ENCODE peak calls at places on chromosomes 16 and 17, in four cellular contexts. One of them, this sample, is unnamed.

GRCh38 chr17:1488826-1489275 is 3.6 kb downstream of the MYO1C start:
- DNase-seq in HCT116: no peak
- DNase-seq in GM23248: no peak
- DNase-seq in PC-3: no peak
- DNase-seq in this sample: no peak

GRCh38 chr17:73841431-73842060 is 197.3 kb upstream of the SDK2 start:
- DNase-seq in HCT116: no peak
- DNase-seq in GM23248: peak; percentile 32
- DNase-seq in PC-3: peak; percentile 47
- DNase-seq in this sample: peak; percentile 17

GRCh38 chr16:4682616-4683254 is 10.6 kb upstream of the NUDT16L1 start:
- DNase-seq in HCT116: no peak
- DNase-seq in GM23248: peak; percentile 30
- DNase-seq in PC-3: peak; percentile 54
- DNase-seq in this sample: no peak

GRCh38 chr16:89466920-89467319 is 23.4 kb downstream of the ANKRD11 start:
- DNase-seq in HCT116: no peak
- DNase-seq in GM23248: no peak
- DNase-seq in PC-3: no peak
- DNase-seq in this sample: no peak

GRCh38 chr17:7613769-7614421 is 802 bp downstream of the FXR2 start:
- DNase-seq in HCT116: no peak
- DNase-seq in GM23248: peak; percentile 68
- DNase-seq in PC-3: peak; percentile 36
- DNase-seq in this sample: no peak

GRCh38 chr16:87138316-87138715 is 178.9 kb downstream of the C16orf95 start:
- DNase-seq in HCT116: no peak
- DNase-seq in GM23248: no peak
- DNase-seq in PC-3: no peak
- DNase-seq in this sample: no peak

GRCh38 chr17:68910256-68910705 is 44.9 kb downstream of the ABCA8 start:
- DNase-seq in HCT116: no peak
- DNase-seq in GM23248: peak; percentile 12
- DNase-seq in PC-3: no peak
- DNase-seq in this sample: no peak

GRCh38 chr17:41835800-41836549 is at the start of gene NT5C3B:
- DNase-seq in HCT116: peak; percentile 7
- DNase-seq in GM23248: peak; percentile 68
- DNase-seq in PC-3: peak; percentile 55
- DNase-seq in this sample: peak; percentile 80

GRCh38 chr17:45427181-45427835 is 5.4 kb downstream of the ARHGAP27 start:
- DNase-seq in HCT116: no peak
- DNase-seq in GM23248: no peak
- DNase-seq in PC-3: no peak
- DNase-seq in this sample: peak; percentile 4
- TF ChIP-seq EZH2phosphoT487 in HCT116: no peak
- TF ChIP-seq EZH2phosphoT487 in GM23248: no peak
- TF ChIP-seq EZH2phosphoT487 in PC-3: no peak
- TF ChIP-seq EZH2phosphoT487 in this sample: no peak

GRCh38 chr17:64780096-64781012 is 118.2 kb upstream of the SMURF2 start:
- DNase-seq in HCT116: peak; percentile 84
- DNase-seq in GM23248: peak; percentile 51
- DNase-seq in PC-3: peak; percentile 70
- DNase-seq in this sample: peak; percentile 83
- H2AFZ ChIP-seq in HCT116: peak overlapping the region; percentile 55
- H2AFZ ChIP-seq in GM23248: no peak overlapping the region
- H2AFZ ChIP-seq in PC-3: peak overlapping the region; percentile 54
- H2AFZ ChIP-seq in this sample: peak overlapping the region; percentile 28

GRCh38 chr16:55265926-55266325 is 58.1 kb upstream of the IRX6 start:
- DNase-seq in HCT116: no peak
- DNase-seq in GM23248: no peak
- DNase-seq in PC-3: no peak
- DNase-seq in this sample: no peak

GRCh38 chr16:55261301-55261700 is 62.7 kb upstream of the IRX6 start:
- DNase-seq in HCT116: no peak
- DNase-seq in GM23248: no peak
- DNase-seq in PC-3: no peak
- DNase-seq in this sample: no peak

GRCh38 chr16:55263271-55264250 is 60.4 kb upstream of the IRX6 start:
- DNase-seq in HCT116: no peak
- DNase-seq in GM23248: no peak
- DNase-seq in PC-3: no peak
- DNase-seq in this sample: no peak

GRCh38 chr16:55264949-55265348 is 59.1 kb upstream of the IRX6 start:
- DNase-seq in HCT116: no peak
- DNase-seq in GM23248: no peak
- DNase-seq in PC-3: no peak
- DNase-seq in this sample: no peak
- TF ChIP-seq EZH2phosphoT487 in HCT116: no peak
- TF ChIP-seq EZH2phosphoT487 in GM23248: no peak
- TF ChIP-seq EZH2phosphoT487 in PC-3: no peak
- TF ChIP-seq EZH2phosphoT487 in this sample: no peak

DNA sequence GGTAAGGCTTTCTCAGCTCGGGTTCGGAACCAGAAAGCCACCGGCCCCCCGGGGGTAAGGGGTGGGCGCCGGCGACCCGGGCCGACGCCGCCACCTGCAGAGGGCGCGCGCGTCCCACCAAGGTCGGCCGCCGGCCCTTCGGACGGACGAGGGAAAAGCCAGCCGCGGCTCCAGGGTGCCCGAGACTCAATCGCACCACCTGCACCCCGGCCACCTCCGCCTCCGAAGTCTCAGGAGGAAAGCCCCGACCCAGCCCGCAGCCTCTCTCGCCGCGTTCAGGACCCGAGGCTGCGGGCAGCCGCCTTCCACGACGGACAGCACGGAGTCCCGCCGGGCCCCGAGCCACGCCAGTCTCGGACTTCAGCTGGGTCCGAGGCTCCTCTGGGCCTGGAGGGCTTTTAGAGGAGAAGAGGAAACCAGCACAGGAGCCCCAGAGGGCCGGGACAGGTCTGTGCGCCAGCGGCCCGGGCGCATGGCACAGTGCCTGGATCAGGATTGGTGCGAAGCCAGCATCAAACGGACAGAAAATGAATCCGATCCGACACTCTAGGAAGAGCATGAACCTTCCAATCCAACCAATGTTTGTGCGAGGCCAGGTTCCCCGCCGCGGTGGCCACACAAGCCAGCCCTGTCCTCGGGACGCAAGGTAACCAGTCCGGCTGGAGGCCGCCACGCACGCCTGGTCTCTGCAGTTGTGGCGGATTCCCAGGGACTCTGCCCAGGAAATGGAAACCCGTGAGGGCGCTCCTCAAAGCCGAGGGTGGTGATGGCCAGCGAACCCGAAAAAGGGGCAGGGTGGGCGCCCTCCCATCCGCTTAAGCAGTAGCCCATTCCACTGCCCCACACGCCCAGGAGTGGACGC is 6.7 kb downstream of the CBX8 start:
- DNase-seq in HCT116: no peak
- DNase-seq in GM23248: peak; percentile 64
- DNase-seq in PC-3: peak; percentile 65
- DNase-seq in this sample: peak; percentile 79
- H2AFZ ChIP-seq in HCT116: no peak overlapping the region
- H2AFZ ChIP-seq in GM23248: peak overlapping the region; percentile 46
- H2AFZ ChIP-seq in PC-3: peak overlapping the region; percentile 92
- H2AFZ ChIP-seq in this sample: peak overlapping the region; percentile 60

DNA sequence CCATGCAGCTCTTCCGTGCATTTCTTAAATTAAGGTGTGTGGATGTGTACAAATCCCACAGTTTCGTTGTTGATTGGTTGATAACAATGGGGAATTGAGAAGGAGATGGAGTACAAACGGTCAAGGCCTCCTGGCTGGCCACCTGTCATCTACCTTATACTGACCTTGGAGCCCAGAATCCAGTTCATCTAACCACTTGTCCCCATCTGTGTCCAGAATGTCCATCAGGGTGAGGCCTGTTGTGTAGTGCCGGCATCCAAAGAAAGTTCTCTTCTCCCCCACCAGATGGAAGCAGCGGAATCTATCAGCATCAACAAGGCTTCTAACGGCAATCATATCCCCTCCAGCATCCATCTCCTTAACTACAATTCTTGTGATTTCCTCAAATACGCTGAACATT is 1.5 kb downstream of the GSDMB start:
- DNase-seq in HCT116: no peak
- DNase-seq in GM23248: no peak
- DNase-seq in PC-3: no peak
- DNase-seq in this sample: no peak
- TF ChIP-seq EZH2phosphoT487 in HCT116: no peak
- TF ChIP-seq EZH2phosphoT487 in GM23248: no peak
- TF ChIP-seq EZH2phosphoT487 in PC-3: no peak
- TF ChIP-seq EZH2phosphoT487 in this sample: no peak

GRCh38 chr17:79276824-79277223 is 202.2 kb downstream of the ENGASE start:
- DNase-seq in HCT116: no peak
- DNase-seq in GM23248: peak; percentile 21
- DNase-seq in PC-3: no peak
- DNase-seq in this sample: no peak
- H2AFZ ChIP-seq in HCT116: no peak overlapping the region
- H2AFZ ChIP-seq in GM23248: no peak overlapping the region
- H2AFZ ChIP-seq in PC-3: no peak overlapping the region
- H2AFZ ChIP-seq in this sample: no peak overlapping the region

This sample was measured in hepatocyte.